ENCODE peak calls at places on chromosomes 11 and 22, in eight cellular contexts. V is brain microvascular endothelial cell, X is fibroblast of pulmonary artery, G is heart right ventricle, O is prostate gland, E is astrocyte of the spinal cord, Q is foreskin fibroblast, J is right lobe of liver. I is an unnamed sample.
A peak's percentile ranks its signal among the peaks of the same experiment; 100 is the strongest.

GRCh38 chr11:69703711-69704507 is at the start of gene FGF19:
- DNase-seq in V (no peak), X (no peak), G (no peak), O (no peak), E (no peak), Q (no peak), J (no peak), I (no peak)

GRCh38 chr22:47920380-47920959 is 1158.0 kb downstream of the TBC1D22A start:
- DNase-seq in V (no peak), X (no peak), G (no peak), O (no peak), E (no peak), Q (no peak), J (no peak), I (no peak)

GRCh38 chr22:28030442-28030841 is 111.4 kb upstream of the PITPNB start:
- DNase-seq in V (no peak), X (no peak), G (no peak), O (no peak), E (no peak), Q (no peak), J (no peak), I (no peak)

GRCh38 chr11:130909650-130910049 is 6.6 kb downstream of the SNX19 start:
- DNase-seq in V (peak; percentile 75), X (peak; percentile 85), G (no peak), O (no peak), E (peak; percentile 68), Q (peak; percentile 53), J (no peak), I (peak; percentile 85)

GRCh38 chr22:22465094-22465602 is 43.4 kb downstream of the ZNF280B start:
- DNase-seq in V (no peak), X (no peak), G (no peak), O (no peak), E (no peak), Q (no peak), J (no peak), I (no peak)

GRCh38 chr22:21032037-21032842 is at the start of gene SLC7A4:
- DNase-seq in V (no peak), X (no peak), G (no peak), O (no peak), E (no peak), Q (no peak), J (no peak), I (peak; percentile 21)

GRCh38 chr22:21849489-21849888 is 18.0 kb downstream of the MAPK1 start:
- DNase-seq in V (no peak), X (no peak), G (no peak), O (no peak), E (no peak), Q (no peak), J (no peak), I (peak; percentile 25)

GRCh38 chr11:127126956-127127355 is 126.4 kb upstream of the KIRREL3 start:
- DNase-seq in V (no peak), X (no peak), G (no peak), O (no peak), E (no peak), Q (no peak), J (no peak), I (no peak)

GRCh38 chr11:35617687-35618496 is at the start of gene FJX1:
- DNase-seq in V (peak; percentile 90), X (peak; percentile 93), G (peak; percentile 61), O (peak; percentile 23), E (peak; percentile 93), Q (peak; percentile 92), J (peak; percentile 55), I (peak; percentile 92)

GRCh38 chr11:39174965-39175364 is 2284.5 kb downstream of the LRRC4C start:
- DNase-seq in V (no peak), X (no peak), G (no peak), O (no peak), E (no peak), Q (no peak), J (no peak), I (no peak)

GRCh38 chr22:44379817-44380560 is 67.2 kb upstream of the SHISAL1 start:
- DNase-seq in V (no peak), X (no peak), G (no peak), O (no peak), E (no peak), Q (no peak), J (peak; percentile 6), I (no peak)

GRCh38 chr11:46120711-46121327 is 435 bp downstream of the PHF21A start:
- DNase-seq in V (peak; percentile 49), X (peak; percentile 83), G (peak; percentile 40), O (no peak), E (peak; percentile 82), Q (no peak), J (peak; percentile 29), I (peak; percentile 82)

GRCh38 chr22:36536717-36537116 is 7.8 kb upstream of the EIF3D start:
- DNase-seq in V (no peak), X (no peak), G (no peak), O (no peak), E (no peak), Q (no peak), J (no peak), I (no peak)

GRCh38 chr22:35782504-35782903 is 64.8 kb downstream of the APOL5 start:
- DNase-seq in V (no peak), X (no peak), G (no peak), O (no peak), E (peak; percentile 24), Q (peak; percentile 29), J (no peak), I (peak; percentile 41)

GRCh38 chr11:99320769-99321290 is 300.1 kb downstream of the CNTN5 start:
- DNase-seq in V (no peak), X (no peak), G (no peak), O (no peak), E (no peak), Q (no peak), J (no peak), I (no peak)

GRCh38 chr22:48931452-48931851 is 896.2 kb downstream of the BRD1 start:
- DNase-seq in V (no peak), X (no peak), G (no peak), O (no peak), E (no peak), Q (no peak), J (no peak), I (no peak)

GRCh38 chr11:120630100-120630499 is 118.6 kb downstream of the GRIK4 start:
- DNase-seq in V (no peak), X (no peak), G (no peak), O (no peak), E (no peak), Q (no peak), J (no peak), I (no peak)

GRCh38 chr11:10314199-10315072 is 9.6 kb downstream of the ADM start:
- DNase-seq in V (peak; percentile 61), X (peak; percentile 71), G (no peak), O (no peak), E (peak; percentile 67), Q (no peak), J (no peak), I (peak; percentile 81)

GRCh38 chr11:8593455-8593854 is 573 bp downstream of the STK33 start:
- DNase-seq in V (no peak), X (no peak), G (no peak), O (no peak), E (no peak), Q (no peak), J (no peak), I (no peak)

GRCh38 chr11:8219257-8220021 is 44.2 kb downstream of the LMO1 start:
- DNase-seq in V (peak; percentile 63), X (peak; percentile 67), G (no peak), O (no peak), E (peak; percentile 58), Q (peak; percentile 39), J (peak; percentile 43), I (peak; percentile 48)

DNA sequence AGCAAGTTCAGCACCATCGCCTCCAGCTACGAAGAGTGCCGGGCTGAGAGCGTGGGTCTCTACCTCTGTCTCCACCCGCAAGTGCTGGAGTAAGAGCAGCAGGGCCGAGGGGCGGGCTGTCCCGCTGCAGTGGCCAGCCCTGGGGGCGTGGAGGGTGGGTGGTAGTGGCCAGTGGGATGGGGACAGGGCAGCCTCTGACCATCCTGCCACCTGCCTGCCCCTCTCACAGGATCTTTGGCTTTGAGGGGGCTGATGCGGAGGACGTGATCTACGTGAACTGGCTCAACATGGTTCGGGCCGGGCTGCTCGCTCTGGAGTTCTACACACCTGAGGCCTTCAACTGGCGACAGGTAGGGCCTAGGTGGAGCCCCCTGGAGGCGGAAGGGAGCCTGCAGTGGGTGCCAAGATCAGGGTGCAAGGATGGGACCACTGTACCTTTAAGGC is 15.0 kb upstream of the BBS1 start:
- DNase-seq in V (no peak), X (no peak), G (no peak), O (no peak), E (no peak), Q (no peak), J (no peak), I (no peak)
- TF ChIP-seq CTCF in V (peak; percentile 41), X (peak; percentile 19), G (no peak), O (no peak), E (peak; percentile 39), Q (no peak), J (no peak), I (no peak)

DNA sequence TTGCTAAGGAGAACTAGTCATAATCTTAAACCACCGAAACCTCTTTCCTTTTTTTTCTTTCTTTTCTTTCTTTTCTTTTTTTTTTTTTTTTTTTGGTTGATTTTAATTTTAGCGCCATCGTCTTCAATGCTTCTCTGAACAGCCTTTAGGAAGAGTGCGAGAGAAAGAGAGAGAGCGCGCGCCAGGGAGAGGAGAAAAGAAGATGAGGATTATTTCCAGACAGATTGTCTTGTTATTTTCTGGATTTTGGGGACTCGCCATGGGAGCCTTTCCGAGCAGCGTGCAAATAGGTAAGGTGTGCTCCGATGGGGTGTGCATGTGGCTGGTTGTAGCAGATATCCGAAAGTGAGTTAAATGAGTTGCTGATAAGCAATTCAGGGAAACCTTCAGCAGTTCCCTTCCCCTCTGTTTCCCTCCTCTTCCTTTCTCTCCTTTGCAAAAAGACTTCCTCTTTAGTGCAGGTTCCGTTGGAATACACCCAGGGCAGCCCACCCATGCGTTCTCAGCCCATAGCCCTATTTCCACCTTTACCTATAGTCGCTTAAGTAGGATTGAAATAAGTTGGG is 1.0 kb downstream of the GRIA4 start:
- DNase-seq in V (no peak), X (no peak), G (no peak), O (no peak), E (peak; percentile 13), Q (no peak), J (no peak), I (no peak)
- H3K4me3 ChIP-seq in V (peak overlapping the region; percentile 63), X (peak overlapping the region; percentile 40), G (peak overlapping the region; percentile 53), O (no peak overlapping the region), E (peak overlapping the region; percentile 36), Q (peak overlapping the region; percentile 37), J (no peak overlapping the region), I (peak overlapping the region; percentile 49)

DNA sequence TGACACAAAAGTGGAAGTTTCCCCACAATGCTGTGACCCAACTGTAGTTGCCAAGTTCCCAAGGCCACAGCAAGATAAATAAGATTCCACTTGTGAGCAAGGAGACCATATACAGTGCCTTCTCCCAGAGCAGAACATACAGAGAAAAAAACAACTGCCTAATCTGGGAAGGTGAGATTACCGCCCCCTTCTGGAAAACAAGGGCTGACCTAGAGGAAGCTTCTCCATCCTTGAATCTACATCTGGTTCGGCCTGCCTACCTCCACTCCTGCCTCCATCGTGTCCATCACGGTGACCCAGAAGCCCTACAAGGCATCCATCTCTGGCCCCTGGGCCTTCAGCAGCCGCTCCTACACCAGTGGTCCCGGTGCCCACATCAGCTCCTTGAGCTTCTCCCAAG is 6.1 kb upstream of the RNASEH2C start:
- DNase-seq in V (no peak), X (no peak), G (no peak), O (no peak), E (no peak), Q (no peak), J (no peak), I (no peak)
- TF ChIP-seq CTCF in V (no peak), X (peak; percentile 18), G (no peak), O (no peak), E (no peak), Q (no peak), J (no peak), I (no peak)

GRCh38 chr11:92226331-92227232 is 2.0 kb downstream of the FAT3 start:
- DNase-seq in V (no peak), X (no peak), G (peak; percentile 13), O (no peak), E (no peak), Q (no peak), J (peak; percentile 18), I (peak; percentile 2)
- H3K4me3 ChIP-seq in V (peak overlapping the region; percentile 64), X (peak overlapping the region; percentile 34), G (peak overlapping the region; percentile 55), O (peak overlapping the region; percentile 35), E (peak overlapping the region; percentile 42), Q (peak overlapping the region; percentile 49), J (peak overlapping the region; percentile 4), I (peak overlapping the region; percentile 10)

I was measured in fibroblast of villous mesenchyme.